ENCODE peak calls at places on chromosomes 16 and 17, in seven cellular contexts. One of them, this sample, is unnamed.

GRCh38 chr17:83179811-83180210 is 100.4 kb downstream of the METRNL start:
- DNase-seq in cardiac fibroblast: no peak
- DNase-seq in WTC11: peak; percentile 5
- DNase-seq in fibroblast of lung: no peak
- DNase-seq in heart left ventricle: no peak
- DNase-seq in CD4-positive, alpha-beta T cell: no peak
- DNase-seq in endothelial cell: no peak
- DNase-seq in this sample: no peak

GRCh38 chr17:48128411-48128810 is 20.8 kb downstream of the SNX11 start:
- DNase-seq in fibroblast of lung: no peak
- DNase-seq in CD4-positive, alpha-beta T cell: no peak
- DNase-seq in WTC11: no peak
- DNase-seq in cardiac fibroblast: no peak
- DNase-seq in endothelial cell: no peak
- DNase-seq in heart left ventricle: no peak
- DNase-seq in this sample: no peak

GRCh38 chr16:21300309-21301167 is 22.4 kb upstream of the CRYM start:
- DNase-seq in cardiac fibroblast: peak; percentile 100
- DNase-seq in fibroblast of lung: peak; percentile 100
- DNase-seq in heart left ventricle: peak; percentile 96
- DNase-seq in WTC11: peak; percentile 86
- DNase-seq in endothelial cell: peak; percentile 85
- DNase-seq in CD4-positive, alpha-beta T cell: peak; percentile 8
- DNase-seq in this sample: peak; percentile 100

GRCh38 chr17:48215583-48216139 is 108.1 kb downstream of the SNX11 start:
- DNase-seq in endothelial cell: peak; percentile 57
- DNase-seq in cardiac fibroblast: peak; percentile 65
- DNase-seq in fibroblast of lung: peak; percentile 56
- DNase-seq in heart left ventricle: no peak
- DNase-seq in WTC11: peak; percentile 49
- DNase-seq in CD4-positive, alpha-beta T cell: no peak
- DNase-seq in this sample: peak; percentile 59

GRCh38 chr16:57498031-57498430 is 11.7 kb upstream of the DOK4 start:
- DNase-seq in fibroblast of lung: no peak
- DNase-seq in endothelial cell: no peak
- DNase-seq in CD4-positive, alpha-beta T cell: no peak
- DNase-seq in heart left ventricle: no peak
- DNase-seq in cardiac fibroblast: no peak
- DNase-seq in WTC11: no peak
- DNase-seq in this sample: no peak

GRCh38 chr17:14211778-14212177 is 24.9 kb downstream of the CDRT15 start:
- DNase-seq in WTC11: peak; percentile 63
- DNase-seq in CD4-positive, alpha-beta T cell: no peak
- DNase-seq in endothelial cell: no peak
- DNase-seq in fibroblast of lung: no peak
- DNase-seq in heart left ventricle: peak; percentile 25
- DNase-seq in cardiac fibroblast: peak; percentile 11
- DNase-seq in this sample: no peak

GRCh38 chr16:11251525-11252481 is 4.2 kb downstream of the SOCS1 start:
- DNase-seq in cardiac fibroblast: peak; percentile 55
- DNase-seq in fibroblast of lung: peak; percentile 85
- DNase-seq in CD4-positive, alpha-beta T cell: peak; percentile 69
- DNase-seq in heart left ventricle: no peak
- DNase-seq in endothelial cell: no peak
- DNase-seq in WTC11: no peak
- DNase-seq in this sample: peak; percentile 33

GRCh38 chr17:76697702-76698465 is 12.9 kb downstream of the MXRA7 start:
- DNase-seq in fibroblast of lung: peak; percentile 72
- DNase-seq in WTC11: no peak
- DNase-seq in endothelial cell: no peak
- DNase-seq in CD4-positive, alpha-beta T cell: no peak
- DNase-seq in cardiac fibroblast: peak; percentile 48
- DNase-seq in heart left ventricle: peak; percentile 60
- DNase-seq in this sample: peak; percentile 79

GRCh38 chr16:68342620-68343019 is 31.8 kb downstream of the PRMT7 start:
- DNase-seq in WTC11: no peak
- DNase-seq in heart left ventricle: no peak
- DNase-seq in fibroblast of lung: no peak
- DNase-seq in CD4-positive, alpha-beta T cell: no peak
- DNase-seq in endothelial cell: no peak
- DNase-seq in cardiac fibroblast: no peak
- DNase-seq in this sample: no peak

GRCh38 chr17:19650826-19651225 is 2.3 kb downstream of the ALDH3A2 start:
- DNase-seq in fibroblast of lung: peak; percentile 37
- DNase-seq in cardiac fibroblast: peak; percentile 53
- DNase-seq in heart left ventricle: no peak
- DNase-seq in WTC11: no peak
- DNase-seq in CD4-positive, alpha-beta T cell: no peak
- DNase-seq in endothelial cell: no peak
- DNase-seq in this sample: no peak

GRCh38 chr17:19238167-19238505 is 970 bp downstream of the EPN2 start:
- DNase-seq in fibroblast of lung: no peak
- DNase-seq in cardiac fibroblast: peak; percentile 31
- DNase-seq in heart left ventricle: peak; percentile 35
- DNase-seq in WTC11: peak; percentile 38
- DNase-seq in endothelial cell: peak; percentile 31
- DNase-seq in CD4-positive, alpha-beta T cell: no peak
- DNase-seq in this sample: peak; percentile 23

GRCh38 chr17:59800530-59800942 is 92.2 kb downstream of the TUBD1 start:
- DNase-seq in fibroblast of lung: peak; percentile 37
- DNase-seq in cardiac fibroblast: peak; percentile 25
- DNase-seq in CD4-positive, alpha-beta T cell: no peak
- DNase-seq in endothelial cell: no peak
- DNase-seq in heart left ventricle: no peak
- DNase-seq in WTC11: no peak
- DNase-seq in this sample: no peak

GRCh38 chr17:58335779-58336455 is 7.3 kb upstream of the TSPOAP1 start:
- DNase-seq in CD4-positive, alpha-beta T cell: peak; percentile 71
- DNase-seq in WTC11: no peak
- DNase-seq in endothelial cell: no peak
- DNase-seq in fibroblast of lung: no peak
- DNase-seq in cardiac fibroblast: no peak
- DNase-seq in heart left ventricle: no peak
- DNase-seq in this sample: no peak

GRCh38 chr16:65845466-65846209 is 520.9 kb upstream of the CDH5 start:
- DNase-seq in fibroblast of lung: no peak
- DNase-seq in cardiac fibroblast: no peak
- DNase-seq in endothelial cell: no peak
- DNase-seq in WTC11: no peak
- DNase-seq in heart left ventricle: no peak
- DNase-seq in CD4-positive, alpha-beta T cell: no peak
- DNase-seq in this sample: peak; percentile 37

GRCh38 chr17:7586673-7587419 is 3.0 kb downstream of the SOX15 start:
- DNase-seq in endothelial cell: no peak
- DNase-seq in cardiac fibroblast: no peak
- DNase-seq in heart left ventricle: no peak
- DNase-seq in WTC11: peak; percentile 45
- DNase-seq in fibroblast of lung: no peak
- DNase-seq in CD4-positive, alpha-beta T cell: no peak
- DNase-seq in this sample: no peak

GRCh38 chr16:53695070-53695469 is 8.6 kb downstream of the RPGRIP1L start:
- DNase-seq in endothelial cell: no peak
- DNase-seq in WTC11: no peak
- DNase-seq in cardiac fibroblast: peak; percentile 81
- DNase-seq in heart left ventricle: no peak
- DNase-seq in fibroblast of lung: peak; percentile 34
- DNase-seq in CD4-positive, alpha-beta T cell: no peak
- DNase-seq in this sample: peak; percentile 54

DNA sequence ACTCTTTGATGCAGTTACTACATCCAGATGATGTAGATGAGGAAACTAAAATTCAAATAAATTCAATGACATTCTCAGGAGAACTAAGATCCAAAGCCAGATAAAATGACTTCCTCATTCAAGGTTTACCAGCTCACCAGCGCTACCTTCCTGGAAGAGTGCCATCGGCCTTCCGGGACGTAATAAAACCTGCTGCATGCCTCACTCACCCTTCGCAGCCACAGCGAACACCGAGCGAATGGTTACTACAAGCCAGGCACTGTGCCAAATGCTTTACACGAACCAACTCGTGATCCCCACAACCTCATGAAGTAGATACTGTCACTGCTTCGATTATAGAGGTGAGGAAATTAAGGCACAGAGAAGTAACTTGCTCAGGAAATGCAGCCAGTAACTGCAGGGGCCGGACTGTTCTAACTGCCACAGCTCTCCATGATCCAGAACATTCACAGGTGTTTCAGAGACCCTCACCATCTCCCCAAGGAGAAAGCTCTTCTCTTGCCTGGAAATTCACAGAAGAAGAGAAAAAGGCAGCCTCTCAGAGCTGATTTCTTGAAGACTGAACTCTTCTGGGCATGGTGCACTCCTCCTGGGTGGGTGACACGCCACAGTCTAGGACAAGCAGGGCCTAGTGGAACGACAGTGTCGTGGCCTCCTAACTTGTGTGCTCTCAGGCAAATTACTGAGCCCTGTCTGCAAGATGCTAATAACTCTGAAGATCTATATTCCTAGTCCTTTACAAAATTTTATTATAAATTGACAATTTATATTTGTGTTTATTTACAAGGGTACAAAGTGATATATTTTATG is 46.8 kb downstream of the HIC1 start:
- DNase-seq in heart left ventricle: no peak
- DNase-seq in CD4-positive, alpha-beta T cell: peak; percentile 45
- DNase-seq in fibroblast of lung: no peak
- DNase-seq in cardiac fibroblast: no peak
- DNase-seq in endothelial cell: no peak
- DNase-seq in WTC11: no peak
- DNase-seq in this sample: no peak
- TF ChIP-seq CTCF in heart left ventricle: no peak
- TF ChIP-seq CTCF in CD4-positive, alpha-beta T cell: no peak
- TF ChIP-seq CTCF in fibroblast of lung: no peak
- TF ChIP-seq CTCF in cardiac fibroblast: no peak
- TF ChIP-seq CTCF in endothelial cell: no peak
- TF ChIP-seq CTCF in WTC11: no peak
- TF ChIP-seq CTCF in this sample: no peak

DNA sequence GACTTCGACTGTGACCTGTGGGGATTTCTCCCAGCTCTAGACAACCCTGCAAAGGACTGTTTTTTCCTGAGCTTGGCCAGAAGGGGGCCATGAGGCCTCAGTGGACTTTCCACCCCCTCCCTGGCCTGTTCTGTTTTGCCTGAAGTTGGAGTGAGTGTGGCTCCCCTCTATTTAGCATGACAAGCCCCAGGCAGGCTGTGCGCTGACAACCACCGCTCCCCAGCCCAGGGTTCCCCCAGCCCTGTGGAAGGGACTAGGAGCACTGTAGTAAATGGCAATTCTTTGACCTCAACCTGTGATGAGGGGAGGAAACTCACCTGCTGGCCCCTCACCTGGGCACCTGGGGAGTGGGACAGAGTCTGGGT is 19.3 kb downstream of the NGFR start:
- DNase-seq in heart left ventricle: no peak
- DNase-seq in endothelial cell: no peak
- DNase-seq in WTC11: peak; percentile 68
- DNase-seq in CD4-positive, alpha-beta T cell: no peak
- DNase-seq in cardiac fibroblast: peak; percentile 26
- DNase-seq in fibroblast of lung: peak; percentile 9
- DNase-seq in this sample: peak; percentile 45
- TF ChIP-seq CTCF in heart left ventricle: peak; percentile 27
- TF ChIP-seq CTCF in endothelial cell: no peak
- TF ChIP-seq CTCF in WTC11: no peak
- TF ChIP-seq CTCF in CD4-positive, alpha-beta T cell: no peak
- TF ChIP-seq CTCF in cardiac fibroblast: peak; percentile 48
- TF ChIP-seq CTCF in fibroblast of lung: peak; percentile 34
- TF ChIP-seq CTCF in this sample: peak; percentile 43

GRCh38 chr17:38336838-38337237 is 6.9 kb downstream of the GPR179 start:
- DNase-seq in fibroblast of lung: no peak
- DNase-seq in cardiac fibroblast: no peak
- DNase-seq in endothelial cell: no peak
- DNase-seq in heart left ventricle: no peak
- DNase-seq in CD4-positive, alpha-beta T cell: no peak
- DNase-seq in WTC11: no peak
- DNase-seq in this sample: no peak

GRCh38 chr17:38330941-38331411 is 12.8 kb downstream of the GPR179 start:
- DNase-seq in endothelial cell: no peak
- DNase-seq in WTC11: no peak
- DNase-seq in heart left ventricle: no peak
- DNase-seq in fibroblast of lung: no peak
- DNase-seq in cardiac fibroblast: no peak
- DNase-seq in CD4-positive, alpha-beta T cell: no peak
- DNase-seq in this sample: no peak

GRCh38 chr17:38332735-38333134 is 11.0 kb downstream of the GPR179 start:
- DNase-seq in CD4-positive, alpha-beta T cell: no peak
- DNase-seq in endothelial cell: no peak
- DNase-seq in fibroblast of lung: no peak
- DNase-seq in WTC11: no peak
- DNase-seq in heart left ventricle: no peak
- DNase-seq in cardiac fibroblast: no peak
- DNase-seq in this sample: no peak

GRCh38 chr17:38334480-38335364 is 9.0 kb downstream of the GPR179 start:
- DNase-seq in heart left ventricle: no peak
- DNase-seq in cardiac fibroblast: no peak
- DNase-seq in fibroblast of lung: no peak
- DNase-seq in endothelial cell: no peak
- DNase-seq in CD4-positive, alpha-beta T cell: no peak
- DNase-seq in WTC11: no peak
- DNase-seq in this sample: no peak

DNA sequence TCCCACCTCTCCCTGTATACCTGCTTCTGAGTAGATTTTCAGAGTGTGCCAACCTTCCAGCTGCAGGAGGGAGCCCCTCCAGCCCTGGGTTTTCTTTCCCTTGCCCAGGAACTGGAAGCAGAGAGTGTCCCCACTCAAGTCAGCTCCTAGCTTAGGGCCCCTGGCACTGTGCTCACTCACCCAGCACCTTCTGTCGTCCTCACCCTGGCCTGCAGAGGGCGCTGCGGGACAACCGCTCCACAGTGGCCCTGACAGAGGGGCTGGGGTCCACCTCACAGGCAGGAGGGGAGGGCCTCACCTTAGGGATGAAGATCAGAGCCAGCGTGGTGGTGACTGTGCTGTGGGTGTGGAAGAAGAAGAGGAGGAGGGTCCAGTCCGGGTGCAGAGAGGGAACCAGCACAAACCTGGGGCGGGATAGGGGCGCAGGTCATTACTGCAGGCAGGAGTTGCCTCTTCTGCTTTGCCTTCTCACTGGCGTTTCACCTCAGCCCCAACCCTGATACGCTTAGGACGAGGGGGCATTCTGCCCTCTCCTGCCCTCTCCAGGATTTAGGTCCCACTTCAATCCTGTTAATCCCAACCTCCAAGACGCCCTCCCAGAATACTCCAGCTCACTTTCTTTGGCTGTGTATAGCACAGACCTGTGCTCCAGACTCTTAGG is 10.0 kb downstream of the GPR179 start:
- DNase-seq in CD4-positive, alpha-beta T cell: no peak
- DNase-seq in fibroblast of lung: no peak
- DNase-seq in heart left ventricle: no peak
- DNase-seq in endothelial cell: peak; percentile 85
- DNase-seq in cardiac fibroblast: no peak
- DNase-seq in WTC11: peak; percentile 96
- DNase-seq in this sample: no peak
- TF ChIP-seq CTCF in CD4-positive, alpha-beta T cell: no peak
- TF ChIP-seq CTCF in fibroblast of lung: peak; percentile 63
- TF ChIP-seq CTCF in heart left ventricle: peak; percentile 44
- TF ChIP-seq CTCF in endothelial cell: peak; percentile 88
- TF ChIP-seq CTCF in cardiac fibroblast: peak; percentile 82
- TF ChIP-seq CTCF in WTC11: peak; percentile 95
- TF ChIP-seq CTCF in this sample: peak; percentile 69

DNA sequence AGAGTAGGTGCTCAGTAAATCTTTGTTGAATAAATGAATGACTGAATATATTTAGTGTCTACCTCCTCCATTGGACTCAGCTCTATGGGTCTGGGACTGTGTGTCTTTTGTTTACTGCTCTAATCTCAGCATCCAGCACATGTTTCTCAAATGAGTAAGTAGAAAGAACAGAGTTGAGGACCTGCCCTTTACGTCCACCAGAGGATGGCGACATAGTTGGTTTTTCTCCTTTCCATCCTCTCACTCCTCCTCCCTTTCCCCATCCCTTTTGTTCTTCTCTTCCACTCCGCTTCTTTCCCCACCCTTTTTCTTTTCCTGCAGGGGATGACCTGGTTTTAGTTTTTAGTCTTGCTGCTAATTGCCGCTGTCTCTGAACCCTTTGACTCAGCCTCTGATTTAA is 12.1 kb upstream of the CHP2 start:
- DNase-seq in WTC11: no peak
- DNase-seq in endothelial cell: no peak
- DNase-seq in fibroblast of lung: no peak
- DNase-seq in CD4-positive, alpha-beta T cell: no peak
- DNase-seq in heart left ventricle: no peak
- DNase-seq in cardiac fibroblast: no peak
- DNase-seq in this sample: no peak
- TF ChIP-seq CTCF in WTC11: no peak
- TF ChIP-seq CTCF in endothelial cell: no peak
- TF ChIP-seq CTCF in fibroblast of lung: no peak
- TF ChIP-seq CTCF in CD4-positive, alpha-beta T cell: no peak
- TF ChIP-seq CTCF in heart left ventricle: no peak
- TF ChIP-seq CTCF in cardiac fibroblast: no peak
- TF ChIP-seq CTCF in this sample: no peak